ENCODE peak calls at places on chromosomes 5 and 9, in eight cellular contexts. N is HS-27A; Y is coronary artery; M is stimulated activated CD4-positive, alpha-beta T cell treated with anti-CD3 and anti-CD28 coated beads, Interleukin-4, amount 100 ng/mL, for 24 hours; G is GF-D8; S is stimulated activated CD8-positive, alpha-beta memory T cell treated with anti-CD3 and anti-CD28 coated beads, Interleukin-15, amount 100 ng/mL, for 1 hour; P is HT1080; L is HTR-8/SVneo. I is an unnamed sample.

GRCh38 chr9:130672933-130673615 is 8.7 kb downstream of the PRDM12 start:
- DNase-seq in N (no peak), Y (peak; percentile 54), M (no peak), G (no peak), S (no peak), P (no peak), L (no peak), I (no peak)

GRCh38 chr5:119537704-119538103 is 85.4 kb downstream of the HSD17B4 start:
- DNase-seq in N (no peak), Y (no peak), M (no peak), G (no peak), S (no peak), P (peak; percentile 40), L (no peak), I (no peak)

GRCh38 chr9:99497641-99498040 is 275.6 kb downstream of the SEC61B start:
- DNase-seq in N (no peak), Y (no peak), M (no peak), G (no peak), S (no peak), P (no peak), L (no peak), I (no peak)

GRCh38 chr9:79104951-79105350 is 466.8 kb upstream of the TLE4 start:
- DNase-seq in N (no peak), Y (no peak), M (no peak), G (no peak), S (no peak), P (no peak), L (no peak), I (no peak)

GRCh38 chr9:89223398-89223977 is 44.9 kb upstream of the SHC3 start:
- DNase-seq in N (no peak), Y (no peak), M (no peak), G (no peak), S (no peak), P (no peak), L (no peak), I (no peak)

GRCh38 chr5:33068786-33069185 is 357.7 kb downstream of the NPR3 start:
- DNase-seq in N (no peak), Y (no peak), M (no peak), G (no peak), S (no peak), P (peak; percentile 69), L (no peak), I (no peak)

GRCh38 chr5:4730279-4730678 is 409.9 kb upstream of the ADAMTS16 start:
- DNase-seq in N (no peak), Y (no peak), M (no peak), G (no peak), S (no peak), P (no peak), L (no peak), I (no peak)

GRCh38 chr9:129987047-129987446 is 55.9 kb downstream of the FNBP1 start:
- DNase-seq in N (no peak), Y (no peak), M (peak; percentile 47), G (no peak), S (no peak), P (no peak), L (no peak), I (no peak)

GRCh38 chr9:129558551-129559505 is 62.1 kb downstream of the C9orf50 start:
- DNase-seq in N (no peak), Y (no peak), M (no peak), G (no peak), S (no peak), P (no peak), L (no peak), I (no peak)

GRCh38 chr5:14234204-14234603 is 91.1 kb downstream of the TRIO start:
- DNase-seq in N (peak; percentile 39), Y (no peak), M (no peak), G (no peak), S (no peak), P (no peak), L (peak; percentile 53), I (no peak)

GRCh38 chr5:150044712-150045111 is 41.6 kb downstream of the CSF1R start:
- DNase-seq in N (no peak), Y (no peak), M (no peak), G (no peak), S (no peak), P (no peak), L (no peak), I (no peak)

GRCh38 chr5:53031695-53032096 is 42.5 kb downstream of the ITGA2 start:
- DNase-seq in N (no peak), Y (no peak), M (peak; percentile 23), G (no peak), S (no peak), P (peak; percentile 93), L (peak; percentile 40), I (peak; percentile 70)

GRCh38 chr5:86665984-86666760 is 48.4 kb downstream of the COX7C start:
- DNase-seq in N (no peak), Y (no peak), M (peak; percentile 4), G (no peak), S (no peak), P (no peak), L (no peak), I (peak; percentile 8)

GRCh38 chr9:110579763-110580255 is 268 bp upstream of the SVEP1 start:
- DNase-seq in N (no peak), Y (no peak), M (no peak), G (no peak), S (no peak), P (no peak), L (peak; percentile 35), I (no peak)

GRCh38 chr5:83972236-83972635 is 251.6 kb upstream of the HAPLN1 start:
- DNase-seq in N (no peak), Y (no peak), M (no peak), G (no peak), S (no peak), P (peak; percentile 71), L (no peak), I (no peak)

GRCh38 chr5:103690676-103691075 is 128.1 kb upstream of the NUDT12 start:
- DNase-seq in N (no peak), Y (no peak), M (no peak), G (no peak), S (no peak), P (no peak), L (no peak), I (no peak)

GRCh38 chr5:34541067-34541466 is 115.1 kb upstream of the RAI14 start:
- DNase-seq in N (no peak), Y (no peak), M (no peak), G (no peak), S (no peak), P (no peak), L (no peak), I (no peak)

GRCh38 chr9:75855509-75855908 is 35.0 kb upstream of the PCSK5 start:
- DNase-seq in N (no peak), Y (no peak), M (no peak), G (no peak), S (no peak), P (peak; percentile 17), L (no peak), I (no peak)

GRCh38 chr9:96649620-96650323 is 5.3 kb downstream of the PRXL2C start:
- DNase-seq in N (no peak), Y (no peak), M (no peak), G (no peak), S (no peak), P (no peak), L (no peak), I (no peak)